ENCODE peak calls at places on chromosomes 13 and 19, in ten cellular contexts. G, S, B, X, I, R, C, E, U and J are unnamed samples.

GRCh38 chr19:30153326-30154210 is 211.5 kb downstream of the URI1 start:
- DNase-seq in G (no peak), S (no peak), B (no peak), X (no peak), I (no peak), R (no peak), C (no peak), E (no peak), U (no peak), J (no peak)

GRCh38 chr13:28318418-28318995 is 176.4 kb downstream of the FLT1 start:
- DNase-seq in G (no peak), S (no peak), B (no peak), X (peak; percentile 80), I (no peak), R (no peak), C (no peak), E (no peak), U (no peak), J (no peak)

GRCh38 chr13:29465741-29466293 is 129.7 kb downstream of the SLC7A1 start:
- DNase-seq in G (no peak), S (no peak), B (no peak), X (peak; percentile 53), I (no peak), R (peak; percentile 14), C (peak; percentile 61), E (no peak), U (no peak), J (no peak)

GRCh38 chr13:50129065-50129922 is 114.0 kb downstream of the KCNRG start:
- DNase-seq in G (no peak), S (no peak), B (no peak), X (no peak), I (peak; percentile 9), R (no peak), C (peak; percentile 47), E (no peak), U (peak; percentile 5), J (no peak)

GRCh38 chr13:34349091-34349722 is 531.3 kb downstream of the RFC3 start:
- DNase-seq in G (peak; percentile 12), S (peak; percentile 50), B (no peak), X (peak; percentile 100), I (no peak), R (peak; percentile 24), C (no peak), E (no peak), U (no peak), J (no peak)

GRCh38 chr13:74367193-74367592 is 233.0 kb upstream of the KLF12 start:
- DNase-seq in G (no peak), S (no peak), B (no peak), X (no peak), I (no peak), R (no peak), C (no peak), E (no peak), U (no peak), J (no peak)

GRCh38 chr19:32676186-32676894 is 692 bp downstream of the RGS9BP start:
- DNase-seq in G (no peak), S (no peak), B (no peak), X (no peak), I (no peak), R (no peak), C (peak; percentile 48), E (no peak), U (no peak), J (no peak)

GRCh38 chr19:34241513-34242337 is 12.6 kb upstream of the GARRE1 start:
- DNase-seq in G (no peak), S (no peak), B (no peak), X (no peak), I (no peak), R (no peak), C (peak; percentile 88), E (no peak), U (no peak), J (peak; percentile 77)

GRCh38 chr19:35045667-35046300 is 4.3 kb downstream of the HPN start:
- DNase-seq in G (peak; percentile 91), S (no peak), B (no peak), X (peak; percentile 45), I (peak; percentile 81), R (peak; percentile 56), C (peak; percentile 80), E (no peak), U (no peak), J (no peak)

GRCh38 chr19:8831373-8831772 is 731 bp downstream of the ZNF558 start:
- DNase-seq in G (no peak), S (no peak), B (no peak), X (no peak), I (no peak), R (no peak), C (no peak), E (no peak), U (no peak), J (no peak)

GRCh38 chr19:12872941-12873890 is 8.0 kb downstream of the DNASE2 start:
- DNase-seq in G (peak; percentile 63), S (no peak), B (peak; percentile 25), X (peak; percentile 30), I (peak; percentile 28), R (no peak), C (peak; percentile 66), E (no peak), U (peak; percentile 28), J (peak; percentile 55)

GRCh38 chr13:94263038-94263437 is 216.4 kb downstream of the DCT start:
- DNase-seq in G (no peak), S (no peak), B (no peak), X (no peak), I (no peak), R (no peak), C (no peak), E (no peak), U (no peak), J (no peak)

GRCh38 chr13:32010137-32010536 is 21.4 kb upstream of the FRY start:
- DNase-seq in G (no peak), S (no peak), B (no peak), X (peak; percentile 67), I (no peak), R (no peak), C (no peak), E (no peak), U (no peak), J (no peak)

GRCh38 chr13:30844548-30845296 is 61.3 kb upstream of the MEDAG start:
- DNase-seq in G (no peak), S (no peak), B (no peak), X (no peak), I (no peak), R (no peak), C (no peak), E (no peak), U (no peak), J (no peak)

GRCh38 chr19:1944088-1944915 is 3.3 kb downstream of the CSNK1G2 start:
- DNase-seq in G (no peak), S (no peak), B (no peak), X (no peak), I (peak; percentile 73), R (no peak), C (no peak), E (no peak), U (no peak), J (no peak)

GRCh38 chr19:38944981-38945506 is 14.3 kb downstream of the MRPS12 start:
- DNase-seq in G (no peak), S (no peak), B (no peak), X (peak; percentile 5), I (no peak), R (no peak), C (no peak), E (no peak), U (no peak), J (no peak)